ENCODE peak calls at places on chromosomes 5 and 9, in eight cellular contexts. One of them, this sample, is unnamed.

GRCh38 chr5:107248065-107248695 is 422.6 kb downstream of the EFNA5 start:
- DNase-seq in A549: peak
- DNase-seq in GM12878: peak
- DNase-seq in tibial nerve: peak
- DNase-seq in body of pancreas: peak
- DNase-seq in transverse colon: peak
- DNase-seq in heart left ventricle: peak
- DNase-seq in NB4: peak
- DNase-seq in this sample: no peak

GRCh38 chr5:126499742-126500396 is 76.7 kb downstream of the GRAMD2B start:
- DNase-seq in GM12878: no peak
- DNase-seq in heart left ventricle: no peak
- DNase-seq in transverse colon: no peak
- DNase-seq in NB4: peak
- DNase-seq in body of pancreas: no peak
- DNase-seq in tibial nerve: no peak
- DNase-seq in A549: no peak
- DNase-seq in this sample: no peak

GRCh38 chr5:113268232-113268631 is 166.6 kb downstream of the TSSK1B start:
- DNase-seq in A549: no peak
- DNase-seq in body of pancreas: no peak
- DNase-seq in tibial nerve: no peak
- DNase-seq in transverse colon: no peak
- DNase-seq in heart left ventricle: no peak
- DNase-seq in NB4: no peak
- DNase-seq in GM12878: no peak
- DNase-seq in this sample: no peak

GRCh38 chr5:59713488-59713844 is 180.1 kb downstream of the PDE4D start:
- DNase-seq in GM12878: no peak
- DNase-seq in heart left ventricle: no peak
- DNase-seq in NB4: no peak
- DNase-seq in body of pancreas: no peak
- DNase-seq in tibial nerve: no peak
- DNase-seq in A549: no peak
- DNase-seq in transverse colon: no peak
- DNase-seq in this sample: no peak

GRCh38 chr5:122463221-122463620 is 151.2 kb downstream of the SNCAIP start:
- DNase-seq in tibial nerve: no peak
- DNase-seq in heart left ventricle: no peak
- DNase-seq in A549: no peak
- DNase-seq in transverse colon: no peak
- DNase-seq in GM12878: no peak
- DNase-seq in body of pancreas: no peak
- DNase-seq in NB4: no peak
- DNase-seq in this sample: no peak

GRCh38 chr9:137387034-137387890 is 35.7 kb downstream of the EXD3 start:
- DNase-seq in body of pancreas: no peak
- DNase-seq in A549: no peak
- DNase-seq in tibial nerve: no peak
- DNase-seq in NB4: no peak
- DNase-seq in heart left ventricle: peak
- DNase-seq in GM12878: no peak
- DNase-seq in transverse colon: no peak
- DNase-seq in this sample: no peak

GRCh38 chr9:72882117-72882775 is 70.6 kb downstream of the ALDH1A1 start:
- DNase-seq in body of pancreas: peak
- DNase-seq in A549: no peak
- DNase-seq in heart left ventricle: peak
- DNase-seq in GM12878: no peak
- DNase-seq in transverse colon: peak
- DNase-seq in NB4: no peak
- DNase-seq in tibial nerve: no peak
- DNase-seq in this sample: no peak

GRCh38 chr5:60370508-60370907 is 329.5 kb downstream of the DEPDC1B start:
- DNase-seq in transverse colon: no peak
- DNase-seq in body of pancreas: no peak
- DNase-seq in tibial nerve: no peak
- DNase-seq in NB4: no peak
- DNase-seq in A549: no peak
- DNase-seq in heart left ventricle: no peak
- DNase-seq in GM12878: no peak
- DNase-seq in this sample: no peak

GRCh38 chr9:116450378-116451139 is 236.5 kb upstream of the TRIM32 start:
- DNase-seq in heart left ventricle: no peak
- DNase-seq in A549: no peak
- DNase-seq in transverse colon: no peak
- DNase-seq in GM12878: peak
- DNase-seq in tibial nerve: no peak
- DNase-seq in NB4: no peak
- DNase-seq in body of pancreas: peak
- DNase-seq in this sample: no peak

GRCh38 chr9:122125158-122125890 is 32.2 kb upstream of the TTLL11 start:
- DNase-seq in tibial nerve: peak
- DNase-seq in A549: peak
- DNase-seq in NB4: peak
- DNase-seq in transverse colon: peak
- DNase-seq in GM12878: no peak
- DNase-seq in body of pancreas: peak
- DNase-seq in heart left ventricle: peak
- DNase-seq in this sample: no peak

GRCh38 chr5:135560858-135561257 is 17.9 kb downstream of the CXCL14 start:
- DNase-seq in NB4: peak
- DNase-seq in body of pancreas: peak
- DNase-seq in A549: peak
- DNase-seq in GM12878: peak
- DNase-seq in tibial nerve: peak
- DNase-seq in transverse colon: peak
- DNase-seq in heart left ventricle: peak
- DNase-seq in this sample: no peak

GRCh38 chr9:6109986-6110385 is 94.6 kb upstream of the RANBP6 start:
- DNase-seq in body of pancreas: no peak
- DNase-seq in heart left ventricle: no peak
- DNase-seq in GM12878: no peak
- DNase-seq in transverse colon: no peak
- DNase-seq in NB4: no peak
- DNase-seq in tibial nerve: no peak
- DNase-seq in A549: no peak
- DNase-seq in this sample: no peak

GRCh38 chr5:44532981-44533380 is 143.8 kb upstream of the FGF10 start:
- DNase-seq in GM12878: no peak
- DNase-seq in NB4: no peak
- DNase-seq in body of pancreas: no peak
- DNase-seq in heart left ventricle: no peak
- DNase-seq in A549: no peak
- DNase-seq in tibial nerve: no peak
- DNase-seq in transverse colon: no peak
- DNase-seq in this sample: no peak

GRCh38 chr5:142978726-142979125 is 208.5 kb downstream of the ARHGAP26 start:
- DNase-seq in transverse colon: no peak
- DNase-seq in NB4: no peak
- DNase-seq in A549: no peak
- DNase-seq in body of pancreas: no peak
- DNase-seq in GM12878: no peak
- DNase-seq in heart left ventricle: no peak
- DNase-seq in tibial nerve: no peak
- DNase-seq in this sample: no peak

GRCh38 chr5:81779125-81779934 is 28.4 kb upstream of the SSBP2 start:
- DNase-seq in GM12878: peak
- DNase-seq in body of pancreas: peak
- DNase-seq in transverse colon: peak
- DNase-seq in heart left ventricle: peak
- DNase-seq in NB4: peak
- DNase-seq in A549: no peak
- DNase-seq in tibial nerve: peak
- DNase-seq in this sample: no peak

DNA sequence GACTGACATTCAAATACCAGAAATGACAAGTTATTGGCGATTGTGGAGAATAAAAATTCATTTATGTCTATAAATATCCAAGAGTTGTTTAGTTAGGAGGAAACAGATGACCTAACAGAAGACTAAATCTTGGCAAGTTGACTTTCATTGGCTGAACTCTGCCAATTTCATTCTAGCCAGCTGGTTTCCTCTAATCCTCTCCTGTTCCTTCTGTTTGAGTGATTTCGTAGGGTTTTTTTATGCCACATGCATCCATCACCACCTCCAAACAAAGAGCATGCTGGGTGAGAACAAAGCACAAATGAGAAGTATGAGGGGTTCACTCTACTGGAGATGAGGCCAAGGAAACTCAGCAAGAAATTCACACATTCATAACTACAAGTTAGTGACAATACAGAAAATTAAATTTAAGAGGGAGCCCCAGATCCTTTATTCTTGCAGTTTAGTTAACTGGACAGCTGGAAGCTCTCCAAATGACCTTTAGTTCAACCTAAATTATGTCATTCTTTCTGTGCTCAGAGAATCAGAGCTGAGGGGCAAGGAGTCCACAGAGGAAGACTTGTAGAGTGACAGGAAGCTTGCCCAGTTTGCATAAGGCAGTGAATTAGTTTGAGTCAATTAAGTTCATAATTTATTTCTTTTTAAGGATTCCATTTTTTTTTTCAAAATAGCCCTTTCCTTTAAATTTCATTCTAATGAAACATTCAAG is 932.1 kb downstream of the TLE4 start:
- DNase-seq in NB4: no peak
- DNase-seq in tibial nerve: no peak
- DNase-seq in GM12878: no peak
- DNase-seq in A549: no peak
- DNase-seq in heart left ventricle: no peak
- DNase-seq in body of pancreas: no peak
- DNase-seq in transverse colon: no peak
- DNase-seq in this sample: no peak
- H3K4me3 ChIP-seq in NB4: no peak
- H3K4me3 ChIP-seq in tibial nerve: no peak
- H3K4me3 ChIP-seq in GM12878: no peak
- H3K4me3 ChIP-seq in A549: no peak
- H3K4me3 ChIP-seq in heart left ventricle: no peak
- H3K4me3 ChIP-seq in body of pancreas: no peak
- H3K4me3 ChIP-seq in transverse colon: no peak
- H3K4me3 ChIP-seq in this sample: no peak

GRCh38 chr5:74897049-74897448 is 30.9 kb upstream of the FAM169A start:
- DNase-seq in A549: no peak
- DNase-seq in heart left ventricle: no peak
- DNase-seq in tibial nerve: no peak
- DNase-seq in body of pancreas: no peak
- DNase-seq in GM12878: no peak
- DNase-seq in NB4: no peak
- DNase-seq in transverse colon: no peak
- DNase-seq in this sample: no peak
- TF ChIP-seq POLR2A in A549: no peak
- TF ChIP-seq POLR2A in heart left ventricle: no peak
- TF ChIP-seq POLR2A in tibial nerve: no peak
- TF ChIP-seq POLR2A in body of pancreas: no peak
- TF ChIP-seq POLR2A in GM12878: no peak
- TF ChIP-seq POLR2A in NB4: no peak
- TF ChIP-seq POLR2A in transverse colon: no peak
- TF ChIP-seq POLR2A in this sample: no peak

DNA sequence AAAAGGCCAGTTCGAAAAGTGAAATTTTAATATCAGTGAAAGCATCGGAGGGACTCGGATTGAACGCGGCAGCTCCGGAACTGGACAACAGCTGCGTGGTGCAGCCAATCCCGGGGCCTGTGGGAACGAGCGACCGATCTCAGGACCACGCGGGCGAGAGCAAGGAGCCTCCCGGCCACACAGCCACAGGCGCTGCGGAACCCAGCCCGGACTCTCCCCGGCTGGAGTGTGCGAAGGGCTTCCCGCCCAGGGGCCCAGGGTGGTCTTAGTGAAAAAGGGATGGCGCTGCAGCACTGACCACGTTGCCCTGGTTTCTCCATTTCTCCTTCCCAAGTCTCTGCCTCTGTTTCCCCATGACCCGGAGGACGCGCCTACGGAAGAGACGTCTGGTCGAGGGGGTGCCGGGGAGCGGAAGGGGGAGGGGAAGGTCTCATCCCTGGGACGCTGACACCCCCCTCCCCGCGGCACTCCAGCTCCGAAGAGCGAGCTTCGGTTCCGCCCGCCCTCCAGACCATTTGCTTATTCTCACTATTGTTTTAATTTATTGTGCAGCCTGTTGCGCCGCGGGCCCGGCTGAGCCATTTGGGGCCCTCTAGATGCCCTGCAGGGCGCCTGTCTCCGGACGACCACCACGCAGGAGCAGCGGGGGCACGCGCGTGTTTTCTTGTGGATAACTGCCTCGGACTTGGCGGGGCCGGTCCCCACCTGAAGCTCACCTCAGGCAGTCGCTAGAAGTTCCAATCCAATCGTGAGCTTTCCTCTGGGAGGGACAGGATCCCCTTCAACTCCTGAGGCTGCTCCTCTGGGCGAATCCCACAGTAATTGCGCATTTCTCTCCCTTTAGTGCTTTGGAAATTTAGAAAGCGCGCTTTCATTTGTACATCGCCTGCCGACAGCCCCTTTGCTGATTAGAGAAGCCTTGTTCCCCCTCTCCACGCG is 303.0 kb downstream of the PARP8 start:
- DNase-seq in GM12878: no peak
- DNase-seq in transverse colon: no peak
- DNase-seq in heart left ventricle: no peak
- DNase-seq in NB4: no peak
- DNase-seq in A549: no peak
- DNase-seq in body of pancreas: peak
- DNase-seq in tibial nerve: no peak
- DNase-seq in this sample: no peak
- H3K4me3 ChIP-seq in GM12878: no peak
- H3K4me3 ChIP-seq in transverse colon: peak
- H3K4me3 ChIP-seq in heart left ventricle: peak
- H3K4me3 ChIP-seq in NB4: no peak
- H3K4me3 ChIP-seq in A549: no peak
- H3K4me3 ChIP-seq in body of pancreas: no peak
- H3K4me3 ChIP-seq in tibial nerve: peak
- H3K4me3 ChIP-seq in this sample: peak

GRCh38 chr9:801399-802071 is 40.0 kb upstream of the DMRT1 start:
- DNase-seq in transverse colon: no peak
- DNase-seq in GM12878: no peak
- DNase-seq in tibial nerve: no peak
- DNase-seq in A549: no peak
- DNase-seq in heart left ventricle: no peak
- DNase-seq in body of pancreas: no peak
- DNase-seq in NB4: no peak
- DNase-seq in this sample: no peak
- TF ChIP-seq POLR2A in transverse colon: no peak
- TF ChIP-seq POLR2A in GM12878: no peak
- TF ChIP-seq POLR2A in tibial nerve: no peak
- TF ChIP-seq POLR2A in A549: no peak
- TF ChIP-seq POLR2A in heart left ventricle: no peak
- TF ChIP-seq POLR2A in body of pancreas: no peak
- TF ChIP-seq POLR2A in NB4: no peak
- TF ChIP-seq POLR2A in this sample: no peak

GRCh38 chr9:89605181-89606048 is 603 bp downstream of the GADD45G start:
- DNase-seq in body of pancreas: peak
- DNase-seq in tibial nerve: peak
- DNase-seq in NB4: peak
- DNase-seq in transverse colon: peak
- DNase-seq in heart left ventricle: peak
- DNase-seq in A549: no peak
- DNase-seq in GM12878: no peak
- DNase-seq in this sample: no peak
- H3K4me3 ChIP-seq in body of pancreas: peak
- H3K4me3 ChIP-seq in tibial nerve: peak
- H3K4me3 ChIP-seq in NB4: peak
- H3K4me3 ChIP-seq in transverse colon: peak
- H3K4me3 ChIP-seq in heart left ventricle: peak
- H3K4me3 ChIP-seq in A549: peak
- H3K4me3 ChIP-seq in GM12878: peak
- H3K4me3 ChIP-seq in this sample: peak